ENCODE peak calls at places on chromosomes 12 and 14, in five cellular contexts. I, E, D, B and U are unnamed samples.

GRCh38 chr12:46470975-46471374 is 98.4 kb upstream of the SLC38A2 start:
- DNase-seq in I (no peak), E (no peak), D (no peak), B (no peak), U (no peak)

GRCh38 chr12:40158592-40159111 is 52.8 kb upstream of the SLC2A13 start:
- DNase-seq in I (no peak), D (peak), B (no peak), E (no peak), U (no peak)

GRCh38 chr12:49462103-49462739 is 76.6 kb upstream of the KCNH3 start:
- DNase-seq in B (no peak), D (no peak), E (no peak), I (no peak), U (no peak)

GRCh38 chr14:73599494-73599893 is 7.8 kb downstream of the ACOT4 start:
- DNase-seq in B (no peak), E (no peak), I (no peak), D (no peak), U (no peak)

GRCh38 chr12:103373088-103373523 is 122.7 kb downstream of the C12orf42 start:
- DNase-seq in D (peak), B (no peak), E (no peak), I (no peak), U (no peak)

GRCh38 chr14:90780519-90780918 is 35.7 kb downstream of the TTC7B start:
- DNase-seq in B (no peak), E (no peak), I (no peak), D (no peak), U (no peak)

GRCh38 chr12:94689002-94689645 is 38.8 kb upstream of the TMCC3 start:
- DNase-seq in E (no peak), B (no peak), I (no peak), D (no peak), U (no peak)

GRCh38 chr14:37230551-37231194 is 32.9 kb downstream of the MIPOL1 start:
- DNase-seq in B (no peak), E (no peak), I (no peak), D (peak), U (no peak)

GRCh38 chr12:108846320-108846719 is 11.1 kb downstream of the SSH1 start:
- DNase-seq in I (no peak), E (no peak), B (no peak), D (no peak), U (no peak)

GRCh38 chr12:5013206-5013830 is 30.4 kb upstream of the KCNA5 start:
- DNase-seq in I (no peak), D (peak), B (no peak), E (no peak), U (no peak)

GRCh38 chr14:32047791-32048190 is 29.3 kb upstream of the ARHGAP5 start:
- DNase-seq in D (no peak), B (no peak), E (no peak), I (no peak), U (no peak)

GRCh38 chr12:55400229-55400628 is at the start of gene OR6C65:
- DNase-seq in E (no peak), I (no peak), B (no peak), D (no peak), U (no peak)

GRCh38 chr12:50052544-50052943 is 4.9 kb upstream of the ASIC1 start:
- DNase-seq in B (no peak), D (no peak), E (no peak), I (no peak), U (no peak)

GRCh38 chr14:84208451-84208850 is 1321.5 kb upstream of the FLRT2 start:
- DNase-seq in I (no peak), D (no peak), E (no peak), B (no peak), U (no peak)

GRCh38 chr12:76890407-76891143 is 11.8 kb upstream of the CSRP2 start:
- DNase-seq in I (peak), E (no peak), D (no peak), B (no peak), U (no peak)

GRCh38 chr12:72272731-72273498 is 745 bp downstream of the TRHDE start:
- DNase-seq in D (peak), B (peak), E (peak), I (no peak), U (peak)

GRCh38 chr14:90281766-90282165 is 25.4 kb downstream of the PSMC1 start:
- DNase-seq in E (no peak), B (no peak), D (no peak), I (no peak), U (no peak)

GRCh38 chr12:32134144-32134888 is 27.7 kb downstream of the BICD1 start:
- DNase-seq in D (no peak), E (no peak), B (no peak), I (peak), U (no peak)

GRCh38 chr12:11171953-11172675 is 1.1 kb downstream of the SMIM10L1 start:
- DNase-seq in E (no peak), I (no peak), B (no peak), D (no peak), U (no peak)

GRCh38 chr14:105526781-105527380 is 498 bp downstream of the TMEM121 start:
- DNase-seq in D (no peak), E (peak), B (peak), I (no peak), U (no peak)

GRCh38 chr12:114770323-114770722 is 86.3 kb upstream of the TBX3 start:
- DNase-seq in D (no peak), B (no peak), I (no peak), E (no peak), U (no peak)

GRCh38 chr12:129551441-129551840 is 352.4 kb downstream of the TMEM132D start:
- DNase-seq in E (no peak), B (no peak), D (peak), I (no peak), U (no peak)

GRCh38 chr12:50505386-50505827 is 622 bp downstream of the DIP2B start:
- DNase-seq in I (peak), E (peak), D (peak), B (peak), U (no peak)

GRCh38 chr12:14849664-14850063 is 6.3 kb upstream of the ART4 start:
- DNase-seq in D (no peak), I (no peak), E (no peak), B (no peak), U (no peak)

GRCh38 chr14:23365353-23366162 is 586 bp upstream of the EFS start:
- DNase-seq in E (peak), D (no peak), I (no peak), B (no peak), U (no peak)

GRCh38 chr12:109734219-109735000 is 20.8 kb downstream of the FAM222A start:
- DNase-seq in I (no peak), D (peak), E (peak), B (peak), U (no peak)

GRCh38 chr12:76927170-76927784 is 48.5 kb upstream of the CSRP2 start:
- DNase-seq in E (peak), I (no peak), D (no peak), B (no peak), U (no peak)

GRCh38 chr14:36538051-36538450 is 18.0 kb upstream of the NKX2-1 start:
- DNase-seq in D (no peak), B (no peak), E (no peak), I (no peak), U (no peak)

GRCh38 chr12:31959701-31960391 is 631 bp downstream of the RESF1 start:
- DNase-seq in E (peak), B (peak), I (peak), D (peak), U (no peak)

GRCh38 chr14:52960627-52961026 is 9.8 kb upstream of the FERMT2 start:
- DNase-seq in D (no peak), B (no peak), I (no peak), E (no peak), U (no peak)

GRCh38 chr12:40253936-40254335 is 29.1 kb downstream of the LRRK2 start:
- DNase-seq in E (no peak), B (no peak), D (no peak), I (no peak), U (no peak)

GRCh38 chr12:52343550-52343949 is 22.4 kb upstream of the KRT83 start:
- DNase-seq in I (no peak), E (no peak), B (no peak), D (no peak), U (no peak)

GRCh38 chr14:62501021-62501750 is 544.1 kb downstream of the KCNH5 start:
- DNase-seq in I (no peak), B (no peak), D (no peak), E (no peak), U (no peak)

GRCh38 chr14:55031190-55031589 is 4.2 kb downstream of the SOCS4 start:
- DNase-seq in I (no peak), E (no peak), D (no peak), B (no peak), U (no peak)

GRCh38 chr12:91356405-91356804 is 173.8 kb upstream of the DCN start:
- DNase-seq in D (no peak), I (no peak), E (no peak), B (no peak), U (no peak)

GRCh38 chr12:91357381-91357780 is 174.8 kb upstream of the DCN start:
- DNase-seq in I (no peak), D (no peak), E (no peak), B (no peak), U (no peak)

GRCh38 chr12:91367234-91367849 is 184.7 kb upstream of the DCN start:
- DNase-seq in B (no peak), E (no peak), I (no peak), D (no peak), U (no peak)

GRCh38 chr12:91364591-91365184 is 182.1 kb upstream of the DCN start:
- DNase-seq in E (no peak), B (no peak), I (no peak), D (no peak), U (no peak)

GRCh38 chr12:91361864-91362263 is 179.2 kb upstream of the DCN start:
- DNase-seq in B (no peak), I (no peak), E (no peak), D (no peak), U (no peak)
- TF ChIP-seq CTCF in B (peak), I (peak), E (peak), D (peak), U (peak)

GRCh38 chr12:3242199-3242863 is 165.2 kb downstream of the TSPAN9 start:
- DNase-seq in E (no peak), B (no peak), I (no peak), D (peak), U (no peak)
- TF ChIP-seq CTCF in E (no peak), B (no peak), I (no peak), D (no peak), U (no peak)

GRCh38 chr14:75144944-75145343 is 18.1 kb upstream of the NEK9 start:
- DNase-seq in D (peak), E (no peak), B (peak), I (no peak), U (no peak)

GRCh38 chr14:75150150-75150549 is 23.3 kb upstream of the NEK9 start:
- DNase-seq in E (no peak), D (no peak), B (no peak), I (no peak), U (no peak)

GRCh38 chr14:75143761-75144527 is 17.1 kb upstream of the NEK9 start:
- DNase-seq in D (no peak), E (no peak), I (no peak), B (no peak), U (no peak)

GRCh38 chr14:75142494-75142893 is 15.6 kb upstream of the NEK9 start:
- DNase-seq in B (no peak), E (no peak), I (no peak), D (no peak), U (no peak)

GRCh38 chr14:75147423-75148071 is 20.7 kb upstream of the NEK9 start:
- DNase-seq in E (peak), D (peak), I (no peak), B (peak), U (no peak)
- TF ChIP-seq CTCF in E (no peak), D (peak), I (no peak), B (no peak), U (no peak)

GRCh38 chr12:69779928-69780327 is 41.3 kb downstream of the RAB3IP start:
- DNase-seq in I (no peak), D (no peak), E (peak), B (no peak), U (peak)
- TF ChIP-seq CTCF in I (no peak), D (no peak), E (peak), B (no peak), U (peak)

GRCh38 chr12:64347630-64348029 is 42.9 kb downstream of the C12orf56 start:
- DNase-seq in B (no peak), D (no peak), E (no peak), I (no peak), U (no peak)

GRCh38 chr12:64351265-64351664 is 39.3 kb downstream of the C12orf56 start:
- DNase-seq in B (no peak), D (no peak), E (no peak), I (no peak), U (no peak)

DNA sequence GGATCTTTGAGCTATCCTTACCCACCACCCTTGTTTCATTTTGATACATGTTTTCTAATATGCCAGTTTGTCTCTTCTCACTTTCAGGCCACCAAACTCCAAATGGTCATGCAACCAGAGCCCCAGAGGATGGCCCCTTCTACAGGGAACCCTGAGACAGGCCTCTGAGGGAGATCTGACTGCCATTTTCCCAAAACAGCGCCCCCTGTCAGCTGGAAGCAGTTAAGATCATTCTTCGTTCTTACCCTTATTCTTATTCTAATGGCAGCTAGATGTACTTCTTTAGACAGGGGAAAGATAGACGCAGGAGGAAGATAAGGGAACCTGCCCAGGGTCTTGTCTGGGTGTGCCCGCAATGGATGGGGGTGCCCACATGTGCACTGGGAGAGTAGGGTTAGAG is 38.4 kb downstream of the C12orf56 start:
- DNase-seq in E (peak), D (no peak), B (no peak), I (no peak), U (no peak)
- TF ChIP-seq CTCF in E (peak), D (no peak), B (no peak), I (no peak), U (no peak)

GRCh38 chr14:50001146-50001998 is 108.5 kb downstream of the ARF6 start:
- DNase-seq in D (peak), B (peak), I (peak), E (peak), U (no peak)

GRCh38 chr14:50001999-50002925 is 109.4 kb downstream of the ARF6 start:
- DNase-seq in E (no peak), I (peak), B (peak), D (peak), U (no peak)

GRCh38 chr14:50006141-50006540 is 110.2 kb downstream of the VCPKMT start:
- DNase-seq in B (no peak), I (no peak), E (no peak), D (no peak), U (no peak)

GRCh38 chr14:50002926-50003212 is 110.0 kb downstream of the ARF6 start:
- DNase-seq in B (no peak), I (no peak), D (no peak), E (no peak), U (no peak)

GRCh38 chr14:50003213-50004021 is 110.5 kb downstream of the ARF6 start:
- DNase-seq in I (peak), B (peak), E (peak), D (peak), U (peak)
- TF ChIP-seq CTCF in I (peak), B (peak), E (no peak), D (no peak), U (no peak)

DNA sequence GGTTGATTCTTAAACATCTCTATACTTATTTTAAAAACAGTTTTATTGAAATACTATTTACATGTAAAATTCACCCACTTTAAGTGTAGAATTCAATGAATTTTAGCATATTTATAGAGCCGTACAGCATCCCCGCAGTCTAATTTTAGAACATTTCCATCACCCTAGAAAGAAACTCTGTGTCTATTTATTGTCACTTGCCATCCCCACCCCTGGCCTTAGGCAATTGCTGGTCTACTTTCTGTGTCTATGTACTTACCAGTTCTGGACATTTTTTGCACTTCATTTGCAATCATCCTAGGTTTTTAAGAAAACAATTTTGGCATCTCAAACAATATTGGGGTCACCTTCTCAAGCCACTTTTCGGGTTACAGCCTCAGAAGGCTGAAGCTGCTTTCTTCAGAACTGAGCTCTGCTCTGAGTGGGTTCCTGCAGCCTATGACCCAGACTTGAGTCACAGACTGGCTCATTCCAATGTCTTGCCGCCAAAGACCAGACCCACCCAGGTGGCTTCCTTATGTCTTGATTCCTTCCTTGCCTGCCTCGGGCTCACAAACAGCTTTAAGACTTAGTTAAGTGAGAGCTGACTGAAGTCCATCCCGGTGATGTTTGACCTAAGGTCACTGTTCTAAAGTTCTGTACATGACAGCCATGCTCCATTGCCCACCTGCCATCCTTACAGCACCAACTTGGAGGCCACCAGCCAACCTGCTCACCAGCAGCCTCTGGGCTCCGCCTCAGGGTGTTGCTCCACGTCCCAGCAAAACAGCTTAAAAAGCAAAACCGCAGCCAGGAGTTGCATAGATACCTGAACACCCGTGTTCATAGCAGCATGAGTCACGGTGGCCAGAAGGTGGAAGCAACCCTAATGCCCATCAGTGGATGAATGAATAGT is 131.5 kb downstream of the CHST11 start:
- DNase-seq in I (no peak), D (no peak), B (no peak), E (no peak), U (no peak)
- TF ChIP-seq CTCF in I (no peak), D (no peak), B (no peak), E (no peak), U (no peak)